ENCODE peak calls at places on chromosomes 3 and 15, in ten cellular contexts. Z is sigmoid colon, D is HCT116, N is A549, Q is uterus, E is tibial nerve, H is IMR-90, I is ovary, R is adrenal gland, O is K562. A is an unnamed sample.

GRCh38 chr3:52446631-52447511 is 2.0 kb upstream of the SEMA3G start:
- DNase-seq in Z (peak; percentile 81), D (peak; percentile 67), N (peak; percentile 63), Q (peak; percentile 62), E (no peak), H (peak; percentile 42), I (peak; percentile 66), R (peak; percentile 67), O (peak; percentile 75), A (peak; percentile 87)

GRCh38 chr15:60704129-60704528 is 225.2 kb upstream of the ICE2 start:
- DNase-seq in Z (no peak), D (no peak), N (no peak), Q (no peak), E (no peak), H (no peak), I (no peak), R (no peak), O (no peak), A (no peak)

GRCh38 chr3:61903931-61904657 is 342.7 kb downstream of the PTPRG start:
- DNase-seq in Z (peak; percentile 68), D (no peak), N (no peak), Q (no peak), E (no peak), H (peak; percentile 37), I (no peak), R (peak; percentile 35), O (no peak), A (no peak)

GRCh38 chr3:196339493-196340254 is 1.5 kb upstream of the TM4SF19 start:
- DNase-seq in Z (no peak), D (no peak), N (peak; percentile 77), Q (no peak), E (no peak), H (peak; percentile 62), I (no peak), R (peak; percentile 37), O (peak; percentile 83), A (peak; percentile 49)

GRCh38 chr3:151697496-151697895 is 36.2 kb upstream of the AADACL2 start:
- DNase-seq in Z (no peak), D (no peak), N (peak; percentile 48), Q (no peak), E (no peak), H (no peak), I (no peak), R (no peak), O (no peak), A (no peak)

GRCh38 chr15:63107895-63108546 is 13.6 kb upstream of the LACTB start:
- DNase-seq in Z (no peak), D (no peak), N (peak; percentile 99), Q (no peak), E (peak; percentile 27), H (peak; percentile 100), I (no peak), R (no peak), O (peak; percentile 57), A (no peak)

GRCh38 chr15:74958320-74958907 is 1.8 kb upstream of the RPP25 start:
- DNase-seq in Z (peak; percentile 78), D (no peak), N (peak; percentile 85), Q (peak; percentile 24), E (no peak), H (no peak), I (peak; percentile 43), R (peak; percentile 53), O (no peak), A (no peak)

GRCh38 chr15:90402230-90402629 is 14.2 kb downstream of the IQGAP1 start:
- DNase-seq in Z (peak; percentile 73), D (peak; percentile 54), N (peak; percentile 66), Q (peak; percentile 50), E (no peak), H (peak; percentile 85), I (peak; percentile 44), R (peak; percentile 64), O (peak; percentile 11), A (no peak)

GRCh38 chr15:69452702-69453513 is at the start of gene RPLP1:
- DNase-seq in Z (peak; percentile 99), D (peak; percentile 81), N (peak; percentile 97), Q (peak; percentile 96), E (peak; percentile 95), H (peak; percentile 94), I (peak; percentile 97), R (peak; percentile 97), O (peak; percentile 97), A (peak; percentile 98)

GRCh38 chr15:69454953-69455352 is 2.3 kb downstream of the RPLP1 start:
- DNase-seq in Z (no peak), D (no peak), N (no peak), Q (no peak), E (no peak), H (no peak), I (no peak), R (no peak), O (peak; percentile 27), A (no peak)

GRCh38 chr15:69459063-69459462 is 6.4 kb downstream of the RPLP1 start:
- DNase-seq in Z (no peak), D (no peak), N (no peak), Q (no peak), E (no peak), H (no peak), I (no peak), R (no peak), O (no peak), A (no peak)

GRCh38 chr15:69457304-69458280 is 5.0 kb downstream of the RPLP1 start:
- DNase-seq in Z (no peak), D (no peak), N (no peak), Q (no peak), E (no peak), H (peak; percentile 34), I (no peak), R (no peak), O (peak; percentile 64), A (no peak)

DNA sequence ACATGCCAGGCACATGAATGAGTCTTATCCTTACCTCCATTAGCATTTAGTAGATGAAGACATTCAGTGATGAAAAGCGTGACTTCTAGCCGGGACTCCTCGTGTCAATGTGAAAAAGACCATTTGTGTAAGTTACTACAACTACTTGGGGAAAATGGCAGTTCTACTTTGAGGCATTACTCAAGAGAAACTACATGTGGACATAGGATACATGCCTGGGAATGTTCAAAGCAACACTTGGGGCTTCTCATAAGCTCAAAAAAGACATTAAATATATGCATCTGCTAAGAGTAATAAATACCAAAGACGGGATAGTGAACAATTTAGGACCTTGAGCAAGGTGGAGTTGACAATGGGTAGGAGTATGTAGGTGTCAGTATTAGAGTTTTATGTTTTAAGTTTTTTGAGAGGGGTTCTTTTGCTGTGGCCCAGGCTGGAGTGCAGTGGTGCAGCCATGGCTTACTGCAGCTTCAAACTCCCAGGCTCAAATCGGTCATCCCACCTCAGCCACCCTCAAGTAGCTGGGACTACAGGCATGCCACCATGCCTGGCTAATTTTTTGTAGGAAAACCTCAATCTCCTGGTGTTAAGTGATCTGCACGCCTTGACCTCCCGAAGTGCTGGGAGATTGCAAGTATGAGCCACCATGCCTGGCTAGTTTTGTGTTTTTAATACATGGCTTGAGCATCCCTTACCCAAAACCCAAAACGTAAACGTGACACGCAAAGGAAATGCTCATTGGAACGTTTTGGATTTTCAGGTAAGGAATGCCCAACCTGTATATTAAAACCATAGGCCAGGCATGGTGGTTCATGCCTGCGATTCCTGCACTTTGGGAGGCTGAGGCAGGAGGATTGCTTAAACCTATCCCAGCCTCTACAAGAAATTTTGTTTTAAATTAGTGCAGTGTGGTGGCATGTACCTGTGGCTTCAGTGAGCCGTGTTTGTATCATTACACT is 3.9 kb downstream of the RPLP1 start:
- DNase-seq in Z (no peak), D (no peak), N (no peak), Q (no peak), E (no peak), H (no peak), I (no peak), R (no peak), O (peak; percentile 33), A (peak; percentile 27)
- TF ChIP-seq POLR2A in Z (no peak), D (peak; percentile 37), N (no peak), Q (no peak), E (no peak), H (no peak), I (no peak), R (no peak), O (peak; percentile 72), A (peak; percentile 25)

GRCh38 chr3:127914584-127914983 is 448 bp upstream of the KBTBD12 start:
- DNase-seq in Z (no peak), D (no peak), N (no peak), Q (no peak), E (no peak), H (no peak), I (no peak), R (no peak), O (no peak), A (no peak)

GRCh38 chr3:127920738-127921137 is 5.7 kb downstream of the KBTBD12 start:
- DNase-seq in Z (no peak), D (no peak), N (no peak), Q (no peak), E (no peak), H (no peak), I (no peak), R (no peak), O (no peak), A (no peak)

GRCh38 chr3:127915937-127916480 is 977 bp downstream of the KBTBD12 start:
- DNase-seq in Z (no peak), D (no peak), N (no peak), Q (no peak), E (no peak), H (no peak), I (no peak), R (no peak), O (no peak), A (no peak)

GRCh38 chr3:127911421-127911931 is 3.6 kb upstream of the KBTBD12 start:
- DNase-seq in Z (no peak), D (no peak), N (no peak), Q (no peak), E (no peak), H (no peak), I (no peak), R (no peak), O (no peak), A (no peak)

DNA sequence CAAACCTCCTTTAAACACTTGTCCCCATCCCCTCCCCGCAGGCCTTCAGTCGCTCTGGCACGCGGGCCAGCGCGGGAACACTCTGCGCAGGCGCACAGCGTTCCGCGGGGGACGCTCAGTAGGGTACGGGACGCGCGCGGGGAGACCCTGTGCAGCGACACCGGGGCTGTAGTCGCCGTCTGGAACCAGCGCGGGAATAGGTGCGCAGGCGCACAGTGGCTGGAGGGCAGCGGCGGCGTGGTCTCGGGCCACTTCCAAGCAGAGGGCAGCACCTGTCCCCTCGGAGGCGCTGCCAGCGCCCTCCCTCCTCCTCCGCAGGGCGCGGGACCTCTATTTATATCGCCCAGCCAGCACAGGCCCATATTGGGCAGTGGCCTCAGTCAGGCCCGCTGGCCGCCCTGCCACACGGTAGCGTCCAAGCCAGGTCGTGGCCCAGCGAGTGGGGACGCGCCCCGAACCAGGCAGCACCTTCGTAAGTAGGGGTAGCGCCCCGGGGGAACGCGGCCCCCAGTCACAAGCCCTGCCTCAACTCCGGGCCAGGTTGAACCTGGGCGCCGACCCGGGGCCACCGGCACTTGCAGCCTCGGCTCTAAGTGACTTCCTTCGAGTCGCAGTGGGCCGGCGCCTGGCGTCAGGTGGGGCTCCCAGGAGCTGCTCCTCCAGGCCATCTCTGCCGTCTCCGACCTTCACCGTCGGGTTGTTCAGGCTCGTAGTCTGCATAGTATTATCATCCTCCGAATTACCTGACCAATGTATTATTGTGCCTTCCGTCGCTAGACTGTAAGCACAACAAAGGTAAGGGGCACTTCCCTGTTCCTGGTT is at the start of gene KBTBD12:
- DNase-seq in Z (peak; percentile 77), D (no peak), N (no peak), Q (no peak), E (no peak), H (no peak), I (peak; percentile 23), R (peak; percentile 12), O (no peak), A (peak; percentile 26)
- TF ChIP-seq POLR2A in Z (peak; percentile 20), D (no peak), N (no peak), Q (no peak), E (no peak), H (no peak), I (no peak), R (no peak), O (no peak), A (no peak)

GRCh38 chr15:85840079-85840801 is 45.5 kb upstream of the KLHL25 start:
- DNase-seq in Z (peak; percentile 89), D (peak; percentile 77), N (peak; percentile 90), Q (peak; percentile 70), E (peak; percentile 65), H (peak; percentile 41), I (peak; percentile 76), R (peak; percentile 88), O (peak; percentile 73), A (peak; percentile 84)
- TF ChIP-seq POLR2A in Z (no peak), D (no peak), N (no peak), Q (no peak), E (no peak), H (no peak), I (no peak), R (no peak), O (no peak), A (no peak)

GRCh38 chr3:97971679-97972567 is at the start of gene RIOX2:
- DNase-seq in Z (peak; percentile 85), D (peak; percentile 32), N (peak; percentile 79), Q (peak; percentile 62), E (peak; percentile 35), H (peak; percentile 62), I (peak; percentile 65), R (peak; percentile 79), O (peak; percentile 76), A (peak; percentile 67)
- TF ChIP-seq POLR2A in Z (no peak), D (peak; percentile 77), N (peak; percentile 89), Q (no peak), E (no peak), H (no peak), I (peak; percentile 30), R (peak; percentile 70), O (peak; percentile 63), A (no peak)

A was measured in erythroblast.